ENCODE peak calls at places on chromosomes 4 and X, in five cellular contexts. One of them, this sample, is unnamed.

GRCh38 chr4:145816091-145816490 is 122.5 kb downstream of the ZNF827 start:
- DNase-seq in fibroblast of lung: no peak
- DNase-seq in astrocyte of the spinal cord: no peak
- DNase-seq in fibroblast of pulmonary artery: no peak
- DNase-seq in epithelial cell of proximal tubule: no peak
- DNase-seq in this sample: no peak

GRCh38 chr4:38489924-38490639 is 173.9 kb upstream of the KLF3 start:
- DNase-seq in fibroblast of lung: peak
- DNase-seq in astrocyte of the spinal cord: peak
- DNase-seq in fibroblast of pulmonary artery: peak
- DNase-seq in epithelial cell of proximal tubule: no peak
- DNase-seq in this sample: peak

GRCh38 chr4:183401473-183401872 is 43.0 kb upstream of the CDKN2AIP start:
- DNase-seq in fibroblast of lung: no peak
- DNase-seq in fibroblast of pulmonary artery: no peak
- DNase-seq in epithelial cell of proximal tubule: no peak
- DNase-seq in astrocyte of the spinal cord: no peak
- DNase-seq in this sample: no peak

GRCh38 chrX:155417769-155418168 is 35.9 kb downstream of the F8A2 start:
- DNase-seq in fibroblast of pulmonary artery: no peak
- DNase-seq in epithelial cell of proximal tubule: no peak
- DNase-seq in fibroblast of lung: no peak
- DNase-seq in astrocyte of the spinal cord: no peak
- DNase-seq in this sample: no peak

GRCh38 chrX:84046403-84046984 is 141.5 kb downstream of the RPS6KA6 start:
- DNase-seq in astrocyte of the spinal cord: peak
- DNase-seq in fibroblast of lung: peak
- DNase-seq in fibroblast of pulmonary artery: peak
- DNase-seq in epithelial cell of proximal tubule: no peak
- DNase-seq in this sample: peak

GRCh38 chrX:71102292-71102691 is 4.2 kb downstream of the CXorf65 start:
- DNase-seq in epithelial cell of proximal tubule: no peak
- DNase-seq in fibroblast of pulmonary artery: no peak
- DNase-seq in astrocyte of the spinal cord: no peak
- DNase-seq in fibroblast of lung: no peak
- DNase-seq in this sample: no peak

GRCh38 chr4:27921236-27921635 is 1060.6 kb downstream of the STIM2 start:
- DNase-seq in astrocyte of the spinal cord: peak
- DNase-seq in epithelial cell of proximal tubule: no peak
- DNase-seq in fibroblast of lung: peak
- DNase-seq in fibroblast of pulmonary artery: peak
- DNase-seq in this sample: no peak

GRCh38 chr4:156898373-156899117 is 73.1 kb downstream of the PDGFC start:
- DNase-seq in astrocyte of the spinal cord: no peak
- DNase-seq in epithelial cell of proximal tubule: no peak
- DNase-seq in fibroblast of pulmonary artery: peak
- DNase-seq in fibroblast of lung: peak
- DNase-seq in this sample: no peak

GRCh38 chr4:42482516-42483327 is 85.4 kb downstream of the SHISA3 start:
- DNase-seq in epithelial cell of proximal tubule: no peak
- DNase-seq in fibroblast of lung: peak
- DNase-seq in fibroblast of pulmonary artery: no peak
- DNase-seq in astrocyte of the spinal cord: no peak
- DNase-seq in this sample: no peak

GRCh38 chr4:140168474-140168873 is 14.5 kb upstream of the MAML3 start:
- DNase-seq in fibroblast of pulmonary artery: peak
- DNase-seq in fibroblast of lung: no peak
- DNase-seq in astrocyte of the spinal cord: no peak
- DNase-seq in epithelial cell of proximal tubule: no peak
- DNase-seq in this sample: no peak

GRCh38 chrX:134670241-134670811 is 12.1 kb upstream of the PLAC1 start:
- DNase-seq in fibroblast of lung: peak
- DNase-seq in astrocyte of the spinal cord: peak
- DNase-seq in fibroblast of pulmonary artery: peak
- DNase-seq in epithelial cell of proximal tubule: peak
- DNase-seq in this sample: no peak

GRCh38 chr4:151744614-151745013 is 16.2 kb downstream of the GATB start:
- DNase-seq in fibroblast of pulmonary artery: peak
- DNase-seq in astrocyte of the spinal cord: peak
- DNase-seq in fibroblast of lung: peak
- DNase-seq in epithelial cell of proximal tubule: peak
- DNase-seq in this sample: no peak

GRCh38 chrX:65034641-65035450 is 58.6 kb upstream of the ZC4H2 start:
- DNase-seq in astrocyte of the spinal cord: peak
- DNase-seq in fibroblast of pulmonary artery: peak
- DNase-seq in fibroblast of lung: peak
- DNase-seq in epithelial cell of proximal tubule: no peak
- DNase-seq in this sample: peak
- TF ChIP-seq CTCF in astrocyte of the spinal cord: peak
- TF ChIP-seq CTCF in fibroblast of pulmonary artery: no peak
- TF ChIP-seq CTCF in fibroblast of lung: peak
- TF ChIP-seq CTCF in epithelial cell of proximal tubule: peak
- TF ChIP-seq CTCF in this sample: peak

DNA sequence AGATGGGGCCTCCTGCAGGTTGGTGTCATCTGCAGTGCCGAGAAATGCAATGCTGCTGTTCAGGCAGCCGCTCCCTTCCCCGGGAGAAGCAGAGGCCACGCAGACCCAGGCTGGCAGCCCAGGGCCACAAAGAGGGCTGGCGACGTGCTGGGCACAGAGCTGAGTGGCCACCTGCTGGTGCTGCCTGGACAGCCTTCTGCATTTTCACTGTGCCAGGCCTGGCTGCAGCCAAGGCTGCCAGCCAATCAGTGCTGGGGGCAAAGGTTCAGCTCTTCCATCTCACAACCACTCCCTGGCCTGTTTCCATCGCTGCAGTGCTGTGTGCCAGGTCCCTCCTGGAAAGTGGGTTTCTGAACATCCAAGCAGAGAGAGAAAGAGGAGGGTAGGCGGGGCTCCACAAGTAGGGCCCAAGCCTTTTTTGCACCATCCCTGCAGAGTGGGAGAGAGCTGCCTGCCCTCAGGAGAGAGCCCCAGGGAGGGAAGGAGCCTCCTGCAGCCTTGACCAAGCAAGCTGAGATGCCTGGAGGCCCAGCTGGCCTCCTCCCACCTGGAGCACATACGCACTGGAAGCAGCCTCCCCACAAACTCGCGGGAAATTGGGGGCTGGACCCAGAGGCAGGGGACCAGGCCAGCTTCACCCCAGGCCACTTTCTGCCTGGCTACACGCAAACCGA is 20.1 kb downstream of the ADRA2C start:
- DNase-seq in epithelial cell of proximal tubule: no peak
- DNase-seq in fibroblast of pulmonary artery: no peak
- DNase-seq in fibroblast of lung: no peak
- DNase-seq in astrocyte of the spinal cord: no peak
- DNase-seq in this sample: no peak
- TF ChIP-seq CTCF in epithelial cell of proximal tubule: peak
- TF ChIP-seq CTCF in fibroblast of pulmonary artery: no peak
- TF ChIP-seq CTCF in fibroblast of lung: no peak
- TF ChIP-seq CTCF in astrocyte of the spinal cord: no peak
- TF ChIP-seq CTCF in this sample: no peak

GRCh38 chr4:16513876-16514275 is 287.6 kb upstream of the TAPT1 start:
- DNase-seq in fibroblast of lung: no peak
- DNase-seq in astrocyte of the spinal cord: no peak
- DNase-seq in fibroblast of pulmonary artery: no peak
- DNase-seq in epithelial cell of proximal tubule: no peak
- DNase-seq in this sample: no peak

GRCh38 chr4:16521156-16521915 is 295.1 kb upstream of the TAPT1 start:
- DNase-seq in fibroblast of pulmonary artery: no peak
- DNase-seq in astrocyte of the spinal cord: no peak
- DNase-seq in epithelial cell of proximal tubule: no peak
- DNase-seq in fibroblast of lung: no peak
- DNase-seq in this sample: no peak

GRCh38 chr4:16516796-16517413 is 290.6 kb upstream of the TAPT1 start:
- DNase-seq in epithelial cell of proximal tubule: no peak
- DNase-seq in fibroblast of lung: peak
- DNase-seq in fibroblast of pulmonary artery: peak
- DNase-seq in astrocyte of the spinal cord: peak
- DNase-seq in this sample: no peak
- TF ChIP-seq CTCF in epithelial cell of proximal tubule: peak
- TF ChIP-seq CTCF in fibroblast of lung: peak
- TF ChIP-seq CTCF in fibroblast of pulmonary artery: peak
- TF ChIP-seq CTCF in astrocyte of the spinal cord: peak
- TF ChIP-seq CTCF in this sample: no peak

DNA sequence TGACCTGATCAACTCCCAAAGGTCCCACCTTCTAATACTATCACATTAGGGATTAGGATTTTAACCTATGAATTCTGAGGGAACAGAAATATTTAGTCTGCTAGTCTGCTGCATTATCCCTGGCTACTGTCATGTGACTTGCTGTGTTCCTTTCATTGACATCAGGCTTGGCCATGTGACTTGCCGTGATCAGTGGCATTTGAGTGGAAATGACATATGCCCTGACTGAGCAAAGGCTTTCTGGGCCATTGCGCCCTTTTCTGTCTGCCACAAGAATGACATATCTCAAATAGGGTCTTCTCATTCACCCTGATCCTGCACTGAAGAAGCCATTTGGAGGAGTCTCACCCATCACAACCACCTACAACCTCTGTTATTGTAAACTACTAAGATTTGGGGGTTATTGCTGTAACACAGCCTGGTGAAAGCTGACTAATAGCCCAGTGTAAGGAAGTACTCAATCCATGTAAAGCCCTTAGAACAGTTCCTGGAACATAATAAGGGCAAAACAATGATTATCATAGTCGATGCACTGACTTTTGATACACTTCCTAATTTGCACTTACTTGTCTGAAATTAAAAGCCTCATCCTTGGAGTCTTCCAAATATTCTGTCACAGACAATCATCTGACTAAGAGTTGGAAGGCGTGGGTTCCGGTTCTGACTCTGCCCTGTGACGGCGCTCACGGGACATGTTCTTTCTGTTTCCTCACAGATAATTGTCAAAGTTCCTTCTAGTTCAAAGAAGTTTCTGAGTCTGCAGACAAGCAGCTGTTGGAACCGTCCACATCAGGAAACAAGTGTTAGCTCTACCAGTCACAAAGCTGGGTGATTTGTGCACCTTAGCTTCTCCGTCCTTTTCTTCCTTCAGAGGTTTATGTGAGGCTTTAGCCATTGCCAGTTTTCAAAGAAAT is 33.2 kb upstream of the RASGEF1B start:
- DNase-seq in fibroblast of lung: peak
- DNase-seq in fibroblast of pulmonary artery: no peak
- DNase-seq in astrocyte of the spinal cord: no peak
- DNase-seq in epithelial cell of proximal tubule: no peak
- DNase-seq in this sample: no peak
- TF ChIP-seq CTCF in fibroblast of lung: no peak
- TF ChIP-seq CTCF in fibroblast of pulmonary artery: no peak
- TF ChIP-seq CTCF in astrocyte of the spinal cord: no peak
- TF ChIP-seq CTCF in epithelial cell of proximal tubule: no peak
- TF ChIP-seq CTCF in this sample: no peak

GRCh38 chrX:18769812-18770573 is 62.5 kb downstream of the PPEF1 start:
- DNase-seq in epithelial cell of proximal tubule: no peak
- DNase-seq in astrocyte of the spinal cord: no peak
- DNase-seq in fibroblast of lung: peak
- DNase-seq in fibroblast of pulmonary artery: peak
- DNase-seq in this sample: no peak
- TF ChIP-seq CTCF in epithelial cell of proximal tubule: no peak
- TF ChIP-seq CTCF in astrocyte of the spinal cord: no peak
- TF ChIP-seq CTCF in fibroblast of lung: no peak
- TF ChIP-seq CTCF in fibroblast of pulmonary artery: peak
- TF ChIP-seq CTCF in this sample: no peak

GRCh38 chrX:153651540-153652079 is 4.6 kb downstream of the DUSP9 start:
- DNase-seq in fibroblast of pulmonary artery: no peak
- DNase-seq in fibroblast of lung: no peak
- DNase-seq in epithelial cell of proximal tubule: no peak
- DNase-seq in astrocyte of the spinal cord: no peak
- DNase-seq in this sample: no peak
- TF ChIP-seq CTCF in fibroblast of pulmonary artery: peak
- TF ChIP-seq CTCF in fibroblast of lung: peak
- TF ChIP-seq CTCF in epithelial cell of proximal tubule: peak
- TF ChIP-seq CTCF in astrocyte of the spinal cord: peak
- TF ChIP-seq CTCF in this sample: peak

This sample was measured in nephron progenitor cell.